ENCODE peak calls at places on chromosomes 7 and 10, in eight cellular contexts. One of them, this sample, is unnamed.

GRCh38 chr7:44534501-44534900 is 6.6 kb downstream of the NPC1L1 start:
- DNase-seq in testis: no peak
- DNase-seq in left ventricle myocardium inferior: no peak
- DNase-seq in keratinocyte: no peak
- DNase-seq in RWPE1: peak; percentile 51
- DNase-seq in iPS DF 6.9: peak; percentile 39
- DNase-seq in aorta: no peak
- DNase-seq in dorsolateral prefrontal cortex: no peak
- DNase-seq in this sample: no peak

GRCh38 chr7:123528265-123528664 is 6.1 kb downstream of the IQUB start:
- DNase-seq in keratinocyte: no peak
- DNase-seq in dorsolateral prefrontal cortex: no peak
- DNase-seq in iPS DF 6.9: no peak
- DNase-seq in RWPE1: no peak
- DNase-seq in left ventricle myocardium inferior: no peak
- DNase-seq in aorta: no peak
- DNase-seq in testis: no peak
- DNase-seq in this sample: no peak

GRCh38 chr10:124890225-124890624 is 51.7 kb upstream of the ZRANB1 start:
- DNase-seq in keratinocyte: no peak
- DNase-seq in left ventricle myocardium inferior: no peak
- DNase-seq in testis: no peak
- DNase-seq in iPS DF 6.9: no peak
- DNase-seq in aorta: peak; percentile 26
- DNase-seq in RWPE1: no peak
- DNase-seq in dorsolateral prefrontal cortex: no peak
- DNase-seq in this sample: no peak

GRCh38 chr7:47310020-47310419 is 271.9 kb downstream of the TNS3 start:
- DNase-seq in aorta: no peak
- DNase-seq in keratinocyte: no peak
- DNase-seq in iPS DF 6.9: no peak
- DNase-seq in testis: no peak
- DNase-seq in dorsolateral prefrontal cortex: no peak
- DNase-seq in left ventricle myocardium inferior: no peak
- DNase-seq in RWPE1: no peak
- DNase-seq in this sample: no peak

GRCh38 chr7:85829817-85830432 is 643.1 kb upstream of the SEMA3D start:
- DNase-seq in keratinocyte: no peak
- DNase-seq in RWPE1: no peak
- DNase-seq in testis: no peak
- DNase-seq in left ventricle myocardium inferior: no peak
- DNase-seq in dorsolateral prefrontal cortex: no peak
- DNase-seq in aorta: no peak
- DNase-seq in iPS DF 6.9: no peak
- DNase-seq in this sample: no peak

GRCh38 chr7:136937436-136937835 is 69.0 kb downstream of the CHRM2 start:
- DNase-seq in dorsolateral prefrontal cortex: no peak
- DNase-seq in testis: no peak
- DNase-seq in RWPE1: no peak
- DNase-seq in iPS DF 6.9: no peak
- DNase-seq in left ventricle myocardium inferior: no peak
- DNase-seq in aorta: no peak
- DNase-seq in keratinocyte: no peak
- DNase-seq in this sample: no peak

GRCh38 chr10:19480296-19480695 is 335.9 kb upstream of the PLXDC2 start:
- DNase-seq in iPS DF 6.9: no peak
- DNase-seq in RWPE1: no peak
- DNase-seq in aorta: no peak
- DNase-seq in keratinocyte: no peak
- DNase-seq in dorsolateral prefrontal cortex: no peak
- DNase-seq in testis: no peak
- DNase-seq in left ventricle myocardium inferior: no peak
- DNase-seq in this sample: no peak

GRCh38 chr7:139566075-139566474 is 42.6 kb downstream of the CLEC2L start:
- DNase-seq in testis: no peak
- DNase-seq in left ventricle myocardium inferior: no peak
- DNase-seq in dorsolateral prefrontal cortex: no peak
- DNase-seq in iPS DF 6.9: no peak
- DNase-seq in aorta: peak; percentile 55
- DNase-seq in keratinocyte: no peak
- DNase-seq in RWPE1: no peak
- DNase-seq in this sample: no peak

GRCh38 chr7:30699706-30700495 is 17.6 kb upstream of the CRHR2 start:
- DNase-seq in RWPE1: no peak
- DNase-seq in dorsolateral prefrontal cortex: no peak
- DNase-seq in testis: no peak
- DNase-seq in keratinocyte: no peak
- DNase-seq in iPS DF 6.9: no peak
- DNase-seq in left ventricle myocardium inferior: no peak
- DNase-seq in aorta: peak; percentile 71
- DNase-seq in this sample: no peak

GRCh38 chr7:39356531-39356930 is 209.7 kb upstream of the YAE1 start:
- DNase-seq in keratinocyte: no peak
- DNase-seq in testis: no peak
- DNase-seq in left ventricle myocardium inferior: no peak
- DNase-seq in aorta: no peak
- DNase-seq in RWPE1: no peak
- DNase-seq in dorsolateral prefrontal cortex: no peak
- DNase-seq in iPS DF 6.9: no peak
- DNase-seq in this sample: no peak

GRCh38 chr10:131981429-131982184 is at the start of gene BNIP3:
- DNase-seq in keratinocyte: peak; percentile 44
- DNase-seq in left ventricle myocardium inferior: peak; percentile 96
- DNase-seq in aorta: peak; percentile 99
- DNase-seq in iPS DF 6.9: peak; percentile 82
- DNase-seq in RWPE1: peak; percentile 96
- DNase-seq in testis: peak; percentile 93
- DNase-seq in dorsolateral prefrontal cortex: peak; percentile 91
- DNase-seq in this sample: peak; percentile 46

GRCh38 chr10:131983780-131984179 is 2.1 kb upstream of the BNIP3 start:
- DNase-seq in iPS DF 6.9: no peak
- DNase-seq in keratinocyte: peak; percentile 13
- DNase-seq in left ventricle myocardium inferior: no peak
- DNase-seq in RWPE1: peak; percentile 86
- DNase-seq in dorsolateral prefrontal cortex: no peak
- DNase-seq in aorta: no peak
- DNase-seq in testis: no peak
- DNase-seq in this sample: peak; percentile 85

GRCh38 chr10:131980757-131981428 is 830 bp downstream of the BNIP3 start:
- DNase-seq in left ventricle myocardium inferior: no peak
- DNase-seq in iPS DF 6.9: no peak
- DNase-seq in keratinocyte: no peak
- DNase-seq in RWPE1: no peak
- DNase-seq in testis: peak; percentile 44
- DNase-seq in dorsolateral prefrontal cortex: no peak
- DNase-seq in aorta: no peak
- DNase-seq in this sample: no peak

GRCh38 chr10:131982796-131983195 is 1.1 kb upstream of the BNIP3 start:
- DNase-seq in iPS DF 6.9: no peak
- DNase-seq in keratinocyte: no peak
- DNase-seq in testis: no peak
- DNase-seq in RWPE1: no peak
- DNase-seq in left ventricle myocardium inferior: no peak
- DNase-seq in dorsolateral prefrontal cortex: no peak
- DNase-seq in aorta: no peak
- DNase-seq in this sample: no peak

DNA sequence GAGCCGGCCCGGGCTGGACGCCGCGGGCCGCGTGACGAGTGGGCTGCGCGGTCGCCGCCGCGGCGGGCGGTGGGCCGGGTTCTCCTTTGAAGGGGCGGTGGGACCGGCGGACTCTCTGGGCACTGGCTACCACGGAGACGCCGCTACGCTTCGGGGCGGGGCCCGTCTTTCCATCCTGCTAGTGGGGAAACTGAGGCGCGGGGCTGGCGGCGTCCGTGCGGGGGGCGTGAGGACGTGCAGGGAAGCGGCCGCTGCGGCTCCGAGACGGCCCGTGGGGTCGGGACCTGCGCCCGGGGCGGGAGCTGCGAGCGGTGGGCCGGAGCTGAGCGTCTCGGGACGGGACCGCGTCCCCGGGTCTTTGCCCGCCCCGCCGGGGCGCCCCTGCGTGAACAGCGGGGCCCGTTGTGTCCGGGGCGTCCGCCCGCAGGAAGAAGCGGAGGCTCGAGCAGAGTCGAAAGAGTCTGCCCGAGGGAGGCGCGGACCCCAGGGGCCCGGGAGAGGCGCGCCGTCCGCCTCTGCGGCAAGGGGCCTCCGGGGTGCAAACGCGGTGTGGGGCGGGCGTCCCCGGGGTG is 548 bp upstream of the BNIP3 start:
- DNase-seq in RWPE1: no peak
- DNase-seq in testis: no peak
- DNase-seq in left ventricle myocardium inferior: no peak
- DNase-seq in iPS DF 6.9: no peak
- DNase-seq in keratinocyte: no peak
- DNase-seq in dorsolateral prefrontal cortex: no peak
- DNase-seq in aorta: no peak
- DNase-seq in this sample: no peak
- H3K27ac ChIP-seq in RWPE1: peak overlapping the region; percentile 59
- H3K27ac ChIP-seq in testis: peak overlapping the region; percentile 53
- H3K27ac ChIP-seq in left ventricle myocardium inferior: peak overlapping the region; percentile 76
- H3K27ac ChIP-seq in iPS DF 6.9: no peak overlapping the region
- H3K27ac ChIP-seq in keratinocyte: no peak overlapping the region
- H3K27ac ChIP-seq in dorsolateral prefrontal cortex: peak overlapping the region; percentile 94
- H3K27ac ChIP-seq in aorta: no peak overlapping the region
- H3K27ac ChIP-seq in this sample: peak overlapping the region; percentile 35

GRCh38 chr10:97895084-97895483 is 45.4 kb downstream of the GOLGA7B start:
- DNase-seq in dorsolateral prefrontal cortex: no peak
- DNase-seq in left ventricle myocardium inferior: no peak
- DNase-seq in testis: no peak
- DNase-seq in aorta: peak; percentile 64
- DNase-seq in keratinocyte: no peak
- DNase-seq in iPS DF 6.9: no peak
- DNase-seq in RWPE1: no peak
- DNase-seq in this sample: no peak

GRCh38 chr10:97891497-97892167 is 42.0 kb downstream of the GOLGA7B start:
- DNase-seq in aorta: peak; percentile 42
- DNase-seq in testis: no peak
- DNase-seq in left ventricle myocardium inferior: no peak
- DNase-seq in iPS DF 6.9: no peak
- DNase-seq in RWPE1: no peak
- DNase-seq in keratinocyte: no peak
- DNase-seq in dorsolateral prefrontal cortex: no peak
- DNase-seq in this sample: no peak

GRCh38 chr10:97894092-97894491 is 44.4 kb downstream of the GOLGA7B start:
- DNase-seq in iPS DF 6.9: no peak
- DNase-seq in testis: no peak
- DNase-seq in dorsolateral prefrontal cortex: no peak
- DNase-seq in aorta: no peak
- DNase-seq in RWPE1: no peak
- DNase-seq in left ventricle myocardium inferior: no peak
- DNase-seq in keratinocyte: no peak
- DNase-seq in this sample: no peak

GRCh38 chr10:97892961-97893360 is 43.3 kb downstream of the GOLGA7B start:
- DNase-seq in dorsolateral prefrontal cortex: no peak
- DNase-seq in iPS DF 6.9: no peak
- DNase-seq in left ventricle myocardium inferior: no peak
- DNase-seq in keratinocyte: no peak
- DNase-seq in aorta: no peak
- DNase-seq in testis: no peak
- DNase-seq in RWPE1: no peak
- DNase-seq in this sample: no peak

DNA sequence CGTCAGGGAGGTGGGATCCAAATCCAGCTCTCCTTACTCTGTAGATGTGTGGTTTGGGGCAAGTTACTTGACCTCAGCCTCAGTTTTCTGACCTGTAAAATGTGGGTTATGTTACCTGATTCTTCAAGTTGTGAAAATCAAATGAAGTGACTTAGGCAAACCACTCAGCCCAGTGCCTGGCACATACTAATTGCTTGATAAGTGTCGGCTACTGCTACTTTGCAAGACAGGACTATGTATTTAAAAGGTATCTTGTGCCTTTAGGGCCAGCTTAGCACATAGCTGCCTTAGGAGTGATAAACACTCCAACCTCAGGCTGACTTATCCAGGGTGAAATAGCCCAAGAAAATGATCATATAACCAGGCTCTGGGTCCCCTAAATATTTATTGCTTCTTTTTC is 42.9 kb downstream of the GOLGA7B start:
- DNase-seq in testis: no peak
- DNase-seq in keratinocyte: no peak
- DNase-seq in iPS DF 6.9: no peak
- DNase-seq in aorta: no peak
- DNase-seq in left ventricle myocardium inferior: no peak
- DNase-seq in RWPE1: no peak
- DNase-seq in dorsolateral prefrontal cortex: no peak
- DNase-seq in this sample: no peak
- H3K27ac ChIP-seq in testis: no peak overlapping the region
- H3K27ac ChIP-seq in keratinocyte: no peak overlapping the region
- H3K27ac ChIP-seq in iPS DF 6.9: no peak overlapping the region
- H3K27ac ChIP-seq in aorta: no peak overlapping the region
- H3K27ac ChIP-seq in left ventricle myocardium inferior: no peak overlapping the region
- H3K27ac ChIP-seq in RWPE1: no peak overlapping the region
- H3K27ac ChIP-seq in dorsolateral prefrontal cortex: no peak overlapping the region
- H3K27ac ChIP-seq in this sample: no peak overlapping the region

GRCh38 chr7:22121702-22122474 is 176.2 kb upstream of the CDCA7L start:
- DNase-seq in aorta: no peak
- DNase-seq in iPS DF 6.9: no peak
- DNase-seq in dorsolateral prefrontal cortex: no peak
- DNase-seq in testis: peak; percentile 60
- DNase-seq in RWPE1: no peak
- DNase-seq in keratinocyte: no peak
- DNase-seq in left ventricle myocardium inferior: no peak
- DNase-seq in this sample: no peak
- H3K27ac ChIP-seq in aorta: no peak overlapping the region
- H3K27ac ChIP-seq in iPS DF 6.9: no peak overlapping the region
- H3K27ac ChIP-seq in dorsolateral prefrontal cortex: peak overlapping the region; percentile 52
- H3K27ac ChIP-seq in testis: no peak overlapping the region
- H3K27ac ChIP-seq in RWPE1: no peak overlapping the region
- H3K27ac ChIP-seq in keratinocyte: no peak overlapping the region
- H3K27ac ChIP-seq in left ventricle myocardium inferior: peak overlapping the region; percentile 65
- H3K27ac ChIP-seq in this sample: no peak overlapping the region

GRCh38 chr10:102413806-102414561 is 4.6 kb downstream of the PSD start:
- DNase-seq in left ventricle myocardium inferior: peak; percentile 9
- DNase-seq in RWPE1: no peak
- DNase-seq in keratinocyte: no peak
- DNase-seq in testis: no peak
- DNase-seq in aorta: no peak
- DNase-seq in dorsolateral prefrontal cortex: no peak
- DNase-seq in iPS DF 6.9: no peak
- DNase-seq in this sample: no peak

GRCh38 chr10:102416181-102417094 is 2.1 kb downstream of the PSD start:
- DNase-seq in keratinocyte: no peak
- DNase-seq in RWPE1: no peak
- DNase-seq in testis: no peak
- DNase-seq in dorsolateral prefrontal cortex: no peak
- DNase-seq in left ventricle myocardium inferior: peak; percentile 7
- DNase-seq in iPS DF 6.9: no peak
- DNase-seq in aorta: no peak
- DNase-seq in this sample: no peak

GRCh38 chr10:102413053-102413705 is 5.4 kb downstream of the PSD start:
- DNase-seq in RWPE1: no peak
- DNase-seq in dorsolateral prefrontal cortex: no peak
- DNase-seq in aorta: no peak
- DNase-seq in left ventricle myocardium inferior: no peak
- DNase-seq in testis: no peak
- DNase-seq in keratinocyte: no peak
- DNase-seq in iPS DF 6.9: no peak
- DNase-seq in this sample: no peak

GRCh38 chr10:102412293-102412692 is 6.3 kb downstream of the PSD start:
- DNase-seq in aorta: no peak
- DNase-seq in testis: no peak
- DNase-seq in iPS DF 6.9: no peak
- DNase-seq in dorsolateral prefrontal cortex: no peak
- DNase-seq in left ventricle myocardium inferior: no peak
- DNase-seq in keratinocyte: no peak
- DNase-seq in RWPE1: no peak
- DNase-seq in this sample: no peak

GRCh38 chr10:102414749-102415148 is 3.8 kb downstream of the PSD start:
- DNase-seq in iPS DF 6.9: no peak
- DNase-seq in testis: no peak
- DNase-seq in left ventricle myocardium inferior: no peak
- DNase-seq in RWPE1: no peak
- DNase-seq in aorta: no peak
- DNase-seq in keratinocyte: no peak
- DNase-seq in dorsolateral prefrontal cortex: no peak
- DNase-seq in this sample: no peak
- H3K27ac ChIP-seq in iPS DF 6.9: no peak overlapping the region
- H3K27ac ChIP-seq in testis: no peak overlapping the region
- H3K27ac ChIP-seq in left ventricle myocardium inferior: no peak overlapping the region
- H3K27ac ChIP-seq in RWPE1: no peak overlapping the region
- H3K27ac ChIP-seq in aorta: no peak overlapping the region
- H3K27ac ChIP-seq in keratinocyte: no peak overlapping the region
- H3K27ac ChIP-seq in dorsolateral prefrontal cortex: peak overlapping the region; percentile 10
- H3K27ac ChIP-seq in this sample: no peak overlapping the region

This sample was measured in epithelial cell of prostate.